ENCODE peak calls at places on chromosomes 16 and 17, in six cellular contexts. Y is testis; N is sigmoid colon; M is left ventricle myocardium inferior; C is CD4-positive, CD25-positive, alpha-beta regulatory T cell; X is breast epithelium. T is an unnamed sample. For H3K4me1, the result is how much of the 10 kb centered on the place peaks cover.

GRCh38 chr16:70691223-70692129 is 5.6 kb upstream of the MTSS2 start:
- DNase-seq in Y (no peak), N (peak), M (peak), C (no peak), X (no peak), T (peak)

GRCh38 chr17:41009301-41009760 is 403 bp upstream of the KRTAP3-1 start:
- DNase-seq in Y (no peak), N (no peak), M (no peak), C (no peak), X (no peak), T (no peak)

GRCh38 chr17:6936370-6937028 is 59.4 kb upstream of the ALOX12 start:
- DNase-seq in Y (no peak), N (peak), M (no peak), C (peak), X (no peak), T (no peak)

GRCh38 chr17:75468311-75468754 is 11.9 kb downstream of the TMEM94 start:
- DNase-seq in Y (no peak), N (no peak), M (no peak), C (no peak), X (no peak), T (no peak)

GRCh38 chr16:30677931-30678585 is 19.8 kb downstream of the FBRS start:
- DNase-seq in Y (no peak), N (no peak), M (no peak), C (no peak), X (no peak), T (no peak)

GRCh38 chr17:1972429-1973160 is 52.5 kb downstream of the RTN4RL1 start:
- DNase-seq in Y (no peak), N (no peak), M (peak), C (no peak), X (no peak), T (no peak)

GRCh38 chr17:11986179-11986938 is 10.9 kb downstream of the ZNF18 start:
- DNase-seq in Y (peak), N (no peak), M (no peak), C (no peak), X (no peak), T (no peak)

GRCh38 chr16:31179153-31179746 is 689 bp upstream of the FUS start:
- DNase-seq in Y (no peak), N (no peak), M (no peak), C (no peak), X (no peak), T (no peak)

GRCh38 chr17:36608794-36609497 is 7.6 kb downstream of the MRM1 start:
- DNase-seq in Y (peak), N (no peak), M (peak), C (peak), X (no peak), T (peak)

GRCh38 chr17:38587956-38588771 is 17.6 kb downstream of the SRCIN1 start:
- DNase-seq in Y (no peak), N (no peak), M (no peak), C (no peak), X (no peak), T (no peak)

GRCh38 chr17:17823433-17824118 is 13.2 kb downstream of the SREBF1 start:
- DNase-seq in Y (peak), N (peak), M (peak), C (peak), X (peak), T (peak)

GRCh38 chr17:51228177-51228576 is 31.7 kb downstream of the MBTD1 start:
- DNase-seq in Y (no peak), N (no peak), M (no peak), C (no peak), X (no peak), T (no peak)

GRCh38 chr16:85586360-85587145 is 26.6 kb upstream of the GSE1 start:
- DNase-seq in Y (peak), N (peak), M (peak), C (no peak), X (no peak), T (no peak)

GRCh38 chr16:56294599-56294998 is 103.3 kb downstream of the GNAO1 start:
- DNase-seq in Y (no peak), N (no peak), M (no peak), C (no peak), X (no peak), T (no peak)

GRCh38 chr17:7260601-7261376 is 1.5 kb downstream of the CLDN7 start:
- DNase-seq in Y (no peak), N (no peak), M (no peak), C (peak), X (peak), T (no peak)

GRCh38 chr17:33049781-33050414 is 58.3 kb downstream of the SPACA3 start:
- DNase-seq in Y (peak), N (no peak), M (no peak), C (peak), X (no peak), T (peak)

GRCh38 chr16:51302042-51302441 is 151.0 kb upstream of the SALL1 start:
- DNase-seq in Y (no peak), N (no peak), M (no peak), C (no peak), X (no peak), T (no peak)

GRCh38 chr17:46140645-46141197 is 52.5 kb downstream of the KANSL1 start:
- DNase-seq in Y (no peak), N (no peak), M (no peak), C (no peak), X (no peak), T (no peak)
- H3K4me1 ChIP-seq in Y (under half), N (under half), M (half or more), C (half or more), X (under half), T (under half)

DNA sequence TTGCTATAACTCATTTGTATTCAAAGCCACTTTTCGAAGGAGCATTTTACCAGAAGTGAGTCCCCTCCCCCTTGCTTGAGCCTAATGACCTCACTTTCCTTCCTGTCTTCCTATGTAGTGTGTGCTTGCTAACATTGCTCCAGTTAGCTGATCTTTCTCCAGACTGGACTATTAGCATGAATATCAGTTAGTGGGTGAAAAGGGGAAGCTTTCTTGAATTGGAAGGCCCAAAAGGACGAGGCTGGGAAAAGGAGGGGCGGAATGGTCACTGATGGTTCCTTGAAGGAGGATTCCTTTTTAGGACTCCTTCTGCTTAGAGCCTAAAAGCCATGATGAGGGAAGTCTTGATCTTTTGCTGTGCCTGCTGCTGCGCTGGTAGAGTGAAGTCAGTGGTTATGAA is 11.9 kb downstream of the MAP3K3 start:
- DNase-seq in Y (no peak), N (no peak), M (no peak), C (peak), X (no peak), T (no peak)
- H3K4me1 ChIP-seq in Y (under half), N (under half), M (half or more), C (under half), X (under half), T (under half)

DNA sequence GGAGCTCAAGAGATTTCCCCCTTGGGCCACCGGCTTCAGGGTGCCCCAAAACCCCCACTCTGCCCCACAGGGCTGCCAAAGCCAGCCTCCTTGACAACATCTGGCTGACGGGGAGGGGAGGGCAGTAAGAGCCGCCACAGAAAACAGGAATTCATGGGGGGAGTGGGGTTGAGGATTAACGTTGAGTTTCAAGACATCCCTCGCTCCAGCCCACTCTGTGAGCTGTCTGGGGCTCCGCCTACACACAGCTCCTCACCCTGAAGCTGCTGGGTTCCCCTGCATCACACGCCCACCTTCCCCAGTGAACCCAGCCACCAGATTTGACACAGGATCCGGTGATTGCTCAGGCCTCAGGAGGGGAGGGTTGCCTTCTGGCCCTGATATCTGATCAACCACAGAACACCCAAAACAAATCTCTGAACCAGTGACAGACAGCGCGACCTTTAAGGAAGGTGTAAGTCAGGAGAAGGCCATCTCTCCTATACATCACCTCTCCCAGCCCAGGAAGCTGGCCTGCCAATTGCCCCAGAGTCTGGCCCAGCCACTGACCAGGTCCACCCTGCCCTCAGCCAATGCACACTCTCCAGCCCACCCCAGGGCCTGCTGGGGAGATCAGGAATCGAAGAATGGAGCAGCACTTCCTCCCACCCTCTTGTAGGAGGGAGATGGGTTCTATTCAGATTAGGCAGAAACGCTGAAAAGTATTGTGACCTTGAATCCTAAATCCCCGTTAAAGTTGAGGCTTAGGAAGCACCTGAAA is 132.1 kb downstream of the CLEC16A start:
- DNase-seq in Y (no peak), N (peak), M (no peak), C (peak), X (no peak), T (no peak)
- H3K4me1 ChIP-seq in Y (under half), N (under half), M (under half), C (under half), X (under half), T (under half)

DNA sequence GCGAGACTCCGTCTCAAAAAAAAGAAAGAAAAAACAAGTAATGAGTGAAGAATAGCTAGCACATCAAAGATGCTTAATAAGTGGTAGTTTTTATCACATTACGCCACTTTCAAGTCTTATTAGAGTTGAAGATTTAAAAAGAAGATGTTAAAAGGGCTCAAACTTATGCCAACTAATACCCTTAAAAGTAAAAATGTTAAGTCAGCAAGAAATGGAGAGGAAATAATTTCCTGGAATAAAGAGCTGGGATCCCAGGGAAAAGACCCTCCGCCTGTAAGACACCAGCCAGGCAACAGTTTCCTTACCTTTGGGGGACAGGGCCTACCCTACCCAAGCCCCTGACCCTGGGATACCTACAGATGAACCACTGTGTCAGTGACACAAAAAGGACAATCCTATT is 3.6 kb downstream of the XPO6 start:
- DNase-seq in Y (no peak), N (no peak), M (no peak), C (no peak), X (no peak), T (no peak)
- H3K4me1 ChIP-seq in Y (under half), N (under half), M (under half), C (half or more), X (under half), T (under half)

GRCh38 chr16:48555597-48555996 is 54.4 kb downstream of the N4BP1 start:
- DNase-seq in Y (no peak), N (no peak), M (no peak), C (peak), X (no peak), T (no peak)
- H3K4me1 ChIP-seq in Y (under half), N (under half), M (half or more), C (half or more), X (under half), T (under half)

DNA sequence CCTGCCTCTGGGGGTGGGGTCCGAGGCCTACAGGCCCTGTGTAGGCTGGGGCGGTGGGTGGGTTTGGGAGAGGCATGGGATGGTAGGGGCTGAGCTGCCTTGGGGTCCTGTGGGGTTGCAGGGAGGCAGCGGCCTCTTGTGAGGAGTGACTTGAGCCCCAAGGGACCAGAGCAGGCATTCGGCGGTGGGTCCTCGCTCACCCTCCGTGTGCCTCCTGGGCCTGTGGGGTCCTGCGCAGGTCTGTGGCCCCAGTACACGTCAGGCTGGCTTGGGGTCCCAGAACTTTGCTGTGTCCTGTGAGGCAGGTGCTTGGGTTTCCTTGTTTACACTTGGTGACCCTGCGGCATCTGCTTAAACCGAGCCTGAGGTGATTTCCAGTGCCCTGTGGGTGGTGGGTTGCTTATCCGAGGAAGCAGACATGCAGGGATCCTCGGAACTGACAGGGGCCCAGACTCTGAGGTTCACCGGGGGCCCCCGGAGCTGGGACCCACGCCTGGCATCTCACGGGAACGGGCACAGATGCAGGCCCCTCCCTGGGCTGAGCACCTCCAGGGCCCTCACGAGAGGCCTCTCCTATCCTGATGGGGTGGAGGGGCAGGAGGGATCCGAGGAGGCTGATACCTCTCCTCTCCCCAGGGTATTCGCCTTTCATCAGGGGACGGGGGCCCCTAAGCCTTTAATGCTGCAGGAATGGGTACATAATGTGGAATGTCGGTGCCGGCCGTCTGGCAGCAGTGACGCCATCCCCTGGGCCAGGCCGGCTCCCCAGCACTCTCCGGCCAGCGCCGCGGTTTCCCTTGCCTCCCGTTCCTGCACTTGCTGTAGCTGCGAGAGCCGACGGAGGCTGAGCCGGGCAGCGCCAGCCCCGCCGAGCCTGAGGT is 7.7 kb downstream of the METRNL start:
- DNase-seq in Y (no peak), N (no peak), M (no peak), C (no peak), X (no peak), T (no peak)
- H3K4me1 ChIP-seq in Y (under half), N (under half), M (half or more), C (under half), X (under half), T (under half)

GRCh38 chr17:74413491-74413890 is 18.4 kb upstream of the GPRC5C start:
- DNase-seq in Y (no peak), N (no peak), M (no peak), C (no peak), X (no peak), T (no peak)
- H3K4me1 ChIP-seq in Y (under half), N (under half), M (under half), C (under half), X (under half), T (under half)

DNA sequence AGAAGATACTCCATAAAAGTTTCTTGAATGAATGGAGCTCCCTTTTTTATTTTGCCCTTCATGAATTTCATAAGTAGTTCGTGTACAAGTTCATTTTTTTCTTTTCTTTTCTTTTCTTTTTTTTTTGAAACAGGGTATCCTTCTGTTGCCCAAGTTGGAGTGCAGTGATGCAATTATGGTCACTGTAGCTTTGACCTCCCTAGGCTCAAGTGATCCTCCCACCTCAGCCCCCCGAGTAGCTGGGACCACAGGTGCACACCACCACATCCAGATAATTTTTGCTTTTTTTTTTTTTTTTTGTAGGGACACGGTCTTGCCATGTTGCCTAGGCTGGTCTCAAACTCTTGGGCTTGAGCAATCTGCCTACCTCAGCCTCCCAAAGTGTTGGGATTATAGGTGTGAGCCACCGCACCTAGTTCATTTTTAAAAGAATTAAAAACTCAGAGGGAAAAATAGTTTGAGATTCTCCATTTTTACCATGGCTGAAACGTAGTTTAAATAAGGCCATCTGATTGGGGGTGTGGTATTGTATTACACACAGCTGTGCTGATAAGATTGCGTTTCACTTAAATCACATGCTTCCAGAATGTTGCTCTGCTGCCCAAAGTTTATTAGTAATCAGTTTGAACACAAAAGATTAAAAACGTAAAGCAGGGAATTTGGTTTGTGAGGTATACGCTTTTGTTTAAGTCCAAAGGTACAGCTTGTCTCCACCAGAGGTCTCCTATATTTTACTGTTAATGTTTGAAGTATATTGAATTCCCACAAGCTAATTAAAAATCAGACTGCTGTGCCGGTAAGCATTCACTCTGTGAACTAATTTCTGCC is 154.1 kb downstream of the SOCS1 start:
- DNase-seq in Y (no peak), N (no peak), M (no peak), C (no peak), X (no peak), T (no peak)
- H3K4me1 ChIP-seq in Y (under half), N (under half), M (half or more), C (under half), X (under half), T (half or more)

GRCh38 chr16:12513057-12513790 is 290.5 kb downstream of the CPPED1 start:
- DNase-seq in Y (no peak), N (no peak), M (no peak), C (no peak), X (no peak), T (no peak)

GRCh38 chr16:12511308-12511707 is 292.4 kb downstream of the CPPED1 start:
- DNase-seq in Y (no peak), N (no peak), M (no peak), C (no peak), X (no peak), T (no peak)

GRCh38 chr16:12513791-12514175 is 289.9 kb downstream of the CPPED1 start:
- DNase-seq in Y (no peak), N (no peak), M (no peak), C (no peak), X (no peak), T (no peak)

GRCh38 chr16:12509121-12509520 is 294.6 kb downstream of the CPPED1 start:
- DNase-seq in Y (no peak), N (peak), M (no peak), C (no peak), X (no peak), T (no peak)

GRCh38 chr16:12511708-12512107 is 292.0 kb downstream of the CPPED1 start:
- DNase-seq in Y (no peak), N (no peak), M (no peak), C (no peak), X (no peak), T (no peak)
- H3K4me1 ChIP-seq in Y (under half), N (under half), M (under half), C (under half), X (under half), T (under half)

GRCh38 chr17:82274134-82275020 is 877 bp upstream of the CSNK1D start:
- DNase-seq in Y (no peak), N (no peak), M (no peak), C (no peak), X (no peak), T (no peak)

GRCh38 chr17:82271401-82271800 is 2.1 kb downstream of the CSNK1D start:
- DNase-seq in Y (no peak), N (no peak), M (no peak), C (no peak), X (no peak), T (no peak)

GRCh38 chr17:82273327-82274133 is at the start of gene CSNK1D:
- DNase-seq in Y (peak), N (peak), M (peak), C (peak), X (peak), T (peak)

GRCh38 chr17:82270651-82271050 is 2.8 kb downstream of the CSNK1D start:
- DNase-seq in Y (no peak), N (no peak), M (no peak), C (no peak), X (no peak), T (no peak)

DNA sequence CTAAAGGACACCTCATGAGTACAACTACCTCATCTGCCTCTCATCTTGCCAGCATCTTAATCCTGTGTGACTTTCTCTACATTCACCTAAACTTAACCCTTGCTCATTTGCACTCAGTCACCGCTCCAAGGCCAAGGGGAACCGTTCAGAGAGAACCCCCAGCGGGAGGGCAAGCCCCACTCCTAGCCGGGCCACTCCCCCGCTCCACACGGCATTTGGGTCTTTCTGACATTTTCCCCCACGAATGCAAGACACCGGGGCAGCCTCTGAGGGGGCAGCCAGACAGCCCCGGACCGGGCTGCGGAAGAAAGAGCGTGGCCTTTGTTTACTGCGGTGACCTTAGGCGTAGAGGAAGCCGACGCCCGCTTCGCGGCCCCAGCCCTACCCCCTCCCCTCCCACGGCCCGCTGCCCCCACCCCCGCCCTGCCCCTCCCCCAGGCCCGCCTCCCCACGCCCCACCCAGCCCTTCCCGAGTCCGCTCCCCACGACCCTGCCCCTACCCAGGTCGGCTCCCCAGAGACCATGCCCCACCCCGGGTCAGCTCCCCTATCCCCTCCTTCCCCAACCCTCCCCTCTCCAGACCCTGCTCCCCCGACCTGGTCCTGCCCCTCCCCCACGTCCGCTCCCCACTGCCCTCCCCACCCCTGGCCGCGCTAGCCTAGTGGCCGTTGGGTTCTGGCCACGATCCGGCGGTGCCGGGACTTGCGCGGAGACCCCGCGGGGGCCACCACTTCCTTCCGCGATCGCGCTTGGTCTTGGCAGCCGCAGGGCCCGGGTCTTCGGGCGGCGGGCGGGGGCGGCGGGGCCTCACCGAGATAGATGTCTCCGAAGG is 789 bp downstream of the CSNK1D start:
- DNase-seq in Y (peak), N (no peak), M (peak), C (peak), X (no peak), T (no peak)
- H3K4me1 ChIP-seq in Y (under half), N (under half), M (half or more), C (half or more), X (under half), T (under half)

T was measured in right atrium auricular region.